ENCODE peak calls at places on chromosomes 1 and 21, in six cellular contexts. Y is IMR-90, R is psoas muscle, A is pancreas, O is GM12878, J is AG04450. F is an unnamed sample.

GRCh38 chr1:82485591-82486369 is 685.0 kb downstream of the ADGRL2 start:
- DNase-seq in O (no peak), J (no peak), R (peak; percentile 13), A (peak; percentile 20), Y (no peak), F (peak; percentile 36)

GRCh38 chr1:19484338-19484792 is 974 bp downstream of the CAPZB start:
- DNase-seq in A (no peak), J (no peak), R (no peak), Y (no peak), O (no peak), F (no peak)

GRCh38 chr1:9108056-9108665 is 20.7 kb downstream of the GPR157 start:
- DNase-seq in A (no peak), Y (no peak), R (no peak), O (no peak), J (no peak), F (no peak)

GRCh38 chr1:22255341-22256212 is 112.7 kb upstream of the WNT4 start:
- DNase-seq in A (no peak), J (no peak), O (no peak), Y (no peak), R (no peak), F (no peak)

GRCh38 chr1:223849352-223849751 is 3.6 kb upstream of the TP53BP2 start:
- DNase-seq in Y (no peak), O (no peak), R (no peak), J (no peak), A (no peak), F (no peak)

GRCh38 chr1:57254006-57254405 is 169.9 kb downstream of the DAB1 start:
- DNase-seq in O (no peak), J (no peak), A (no peak), R (no peak), Y (peak; percentile 32), F (peak; percentile 22)

GRCh38 chr1:154730986-154731489 is 123.1 kb upstream of the ADAR start:
- DNase-seq in O (no peak), J (no peak), Y (peak; percentile 57), R (no peak), A (no peak), F (no peak)

GRCh38 chr1:85179517-85179916 is 21.3 kb downstream of the SYDE2 start:
- DNase-seq in A (no peak), J (no peak), O (no peak), R (no peak), Y (no peak), F (no peak)

GRCh38 chr21:26140185-26140584 is 30.4 kb downstream of the APP start:
- DNase-seq in Y (peak; percentile 99), R (peak; percentile 31), A (no peak), J (peak; percentile 93), O (no peak), F (peak; percentile 99)

GRCh38 chr1:234212764-234213406 is 160.4 kb upstream of the COA6 start:
- DNase-seq in O (peak; percentile 28), J (no peak), A (peak; percentile 35), Y (peak; percentile 26), R (no peak), F (no peak)
- TF ChIP-seq CTCF in O (peak; percentile 68), J (peak; percentile 25), A (peak; percentile 41), Y (peak; percentile 29), R (peak; percentile 28), F (peak; percentile 68)

GRCh38 chr1:215282557-215282956 is 200.0 kb downstream of the KCNK2 start:
- DNase-seq in J (no peak), R (no peak), A (no peak), Y (peak; percentile 35), O (no peak), F (no peak)
- H3K4me3 ChIP-seq in J (no peak overlapping the region), R (no peak overlapping the region), A (no peak overlapping the region), Y (no peak overlapping the region), O (no peak overlapping the region), F (no peak overlapping the region)

DNA sequence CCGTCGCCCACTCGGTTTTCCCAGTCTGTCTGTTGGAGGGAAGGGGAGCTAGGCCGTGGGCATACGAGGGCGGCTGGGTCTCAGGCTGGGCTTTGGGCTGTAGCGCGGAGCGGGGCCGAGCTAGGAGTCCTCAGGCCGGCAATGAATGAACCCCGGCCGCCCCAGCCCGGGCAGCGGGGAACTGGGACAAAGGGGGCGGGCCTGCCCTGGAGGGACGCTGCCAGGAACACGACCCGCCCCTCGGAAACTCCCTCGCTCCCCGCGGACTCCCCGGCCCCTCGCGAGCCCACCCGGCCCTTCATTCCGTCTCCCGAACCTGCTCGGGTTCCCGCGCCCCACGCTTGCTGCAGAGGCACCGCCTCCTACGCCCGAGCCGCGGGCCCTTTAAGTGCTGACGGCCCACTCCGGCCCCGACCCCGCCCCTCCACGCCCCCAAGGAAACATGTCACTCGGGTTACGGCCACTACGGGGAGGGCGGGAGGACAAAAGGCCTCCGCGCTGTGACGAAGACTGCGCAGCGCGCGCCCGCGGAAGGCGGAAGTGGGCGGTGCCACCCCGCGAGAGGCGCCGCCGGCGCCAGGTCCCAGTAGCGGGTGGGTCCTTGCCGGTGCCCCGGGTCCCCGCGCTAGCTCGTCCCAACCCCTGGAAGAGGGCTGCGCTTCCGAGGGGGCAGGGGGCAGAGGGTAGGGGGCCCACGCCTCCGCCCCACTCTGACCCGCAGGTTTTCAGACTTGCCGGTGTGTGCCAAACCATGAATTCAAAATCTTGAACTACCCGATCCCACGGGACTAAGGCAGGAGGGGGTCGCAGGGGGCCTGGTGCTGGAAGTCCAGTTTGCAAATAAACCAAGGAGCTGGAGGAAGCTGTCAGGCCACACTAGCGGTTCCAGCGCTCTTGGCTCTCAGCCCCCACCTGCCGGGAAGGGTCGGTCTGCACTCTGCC is at the start of gene GALE:
- DNase-seq in A (peak; percentile 96), J (peak; percentile 81), R (peak; percentile 99), Y (peak; percentile 92), O (peak; percentile 68), F (peak; percentile 35)
- TF ChIP-seq CTCF in A (no peak), J (no peak), R (no peak), Y (no peak), O (no peak), F (no peak)

GRCh38 chr1:32447469-32448185 is 17.2 kb upstream of the ZBTB8B start:
- DNase-seq in J (peak; percentile 27), O (no peak), A (no peak), Y (peak; percentile 74), R (no peak), F (no peak)
- H3K4me3 ChIP-seq in J (peak overlapping the region; percentile 40), O (no peak overlapping the region), A (no peak overlapping the region), Y (peak overlapping the region; percentile 30), R (peak overlapping the region; percentile 15), F (peak overlapping the region; percentile 35)